ENCODE peak calls at places on chromosomes 13 and 19, in ten cellular contexts. One of them, this sample, is unnamed.

GRCh38 chr13:47233734-47234133 is 336.9 kb upstream of the HTR2A start:
- DNase-seq in choroid plexus epithelial cell: no peak
- DNase-seq in hepatocyte: no peak
- DNase-seq in PC-3: no peak
- DNase-seq in pulmonary artery endothelial cell: no peak
- DNase-seq in ELF-1: no peak
- DNase-seq in right atrium auricular region: no peak
- DNase-seq in activated CD4-positive, alpha-beta T cell treated with anti-CD3 and anti-CD28 coated beads, Interleukin-2, amount 10 ng/mL, durations not matched to agents 7 days and 5 days: no peak
- DNase-seq in amniotic epithelial cell: no peak
- DNase-seq in stimulated activated CD4-positive, alpha-beta T cell treated with anti-CD3 and anti-CD28 coated beads, Interleukin-4, amount 100 ng/mL, for 48 hours: no peak
- DNase-seq in this sample: no peak

GRCh38 chr19:48341006-48341405 is 15.7 kb downstream of the EMP3 start:
- DNase-seq in choroid plexus epithelial cell: peak
- DNase-seq in hepatocyte: no peak
- DNase-seq in PC-3: peak
- DNase-seq in pulmonary artery endothelial cell: no peak
- DNase-seq in ELF-1: no peak
- DNase-seq in right atrium auricular region: no peak
- DNase-seq in activated CD4-positive, alpha-beta T cell treated with anti-CD3 and anti-CD28 coated beads, Interleukin-2, amount 10 ng/mL, durations not matched to agents 7 days and 5 days: no peak
- DNase-seq in amniotic epithelial cell: peak
- DNase-seq in stimulated activated CD4-positive, alpha-beta T cell treated with anti-CD3 and anti-CD28 coated beads, Interleukin-4, amount 100 ng/mL, for 48 hours: no peak
- DNase-seq in this sample: no peak

GRCh38 chr19:2627855-2628254 is 74.6 kb downstream of the GNG7 start:
- DNase-seq in choroid plexus epithelial cell: no peak
- DNase-seq in hepatocyte: no peak
- DNase-seq in PC-3: peak
- DNase-seq in pulmonary artery endothelial cell: no peak
- DNase-seq in ELF-1: no peak
- DNase-seq in right atrium auricular region: no peak
- DNase-seq in activated CD4-positive, alpha-beta T cell treated with anti-CD3 and anti-CD28 coated beads, Interleukin-2, amount 10 ng/mL, durations not matched to agents 7 days and 5 days: no peak
- DNase-seq in amniotic epithelial cell: peak
- DNase-seq in stimulated activated CD4-positive, alpha-beta T cell treated with anti-CD3 and anti-CD28 coated beads, Interleukin-4, amount 100 ng/mL, for 48 hours: no peak
- DNase-seq in this sample: no peak

GRCh38 chr13:111550062-111550461 is 229.6 kb downstream of the TEX29 start:
- DNase-seq in choroid plexus epithelial cell: no peak
- DNase-seq in hepatocyte: no peak
- DNase-seq in PC-3: no peak
- DNase-seq in pulmonary artery endothelial cell: no peak
- DNase-seq in ELF-1: no peak
- DNase-seq in right atrium auricular region: no peak
- DNase-seq in activated CD4-positive, alpha-beta T cell treated with anti-CD3 and anti-CD28 coated beads, Interleukin-2, amount 10 ng/mL, durations not matched to agents 7 days and 5 days: no peak
- DNase-seq in amniotic epithelial cell: no peak
- DNase-seq in stimulated activated CD4-positive, alpha-beta T cell treated with anti-CD3 and anti-CD28 coated beads, Interleukin-4, amount 100 ng/mL, for 48 hours: no peak
- DNase-seq in this sample: no peak

GRCh38 chr13:109297628-109298027 is 488.8 kb downstream of the IRS2 start:
- DNase-seq in choroid plexus epithelial cell: peak
- DNase-seq in hepatocyte: no peak
- DNase-seq in PC-3: no peak
- DNase-seq in pulmonary artery endothelial cell: no peak
- DNase-seq in ELF-1: no peak
- DNase-seq in right atrium auricular region: no peak
- DNase-seq in activated CD4-positive, alpha-beta T cell treated with anti-CD3 and anti-CD28 coated beads, Interleukin-2, amount 10 ng/mL, durations not matched to agents 7 days and 5 days: no peak
- DNase-seq in amniotic epithelial cell: peak
- DNase-seq in stimulated activated CD4-positive, alpha-beta T cell treated with anti-CD3 and anti-CD28 coated beads, Interleukin-4, amount 100 ng/mL, for 48 hours: no peak
- DNase-seq in this sample: no peak

GRCh38 chr19:50500060-50500752 is 10.8 kb downstream of the JOSD2 start:
- DNase-seq in choroid plexus epithelial cell: no peak
- DNase-seq in hepatocyte: peak
- DNase-seq in PC-3: no peak
- DNase-seq in pulmonary artery endothelial cell: no peak
- DNase-seq in ELF-1: peak
- DNase-seq in right atrium auricular region: no peak
- DNase-seq in activated CD4-positive, alpha-beta T cell treated with anti-CD3 and anti-CD28 coated beads, Interleukin-2, amount 10 ng/mL, durations not matched to agents 7 days and 5 days: no peak
- DNase-seq in amniotic epithelial cell: no peak
- DNase-seq in stimulated activated CD4-positive, alpha-beta T cell treated with anti-CD3 and anti-CD28 coated beads, Interleukin-4, amount 100 ng/mL, for 48 hours: no peak
- DNase-seq in this sample: no peak

GRCh38 chr13:29758591-29759114 is 91.8 kb downstream of the UBL3 start:
- DNase-seq in choroid plexus epithelial cell: peak
- DNase-seq in hepatocyte: no peak
- DNase-seq in PC-3: peak
- DNase-seq in pulmonary artery endothelial cell: no peak
- DNase-seq in ELF-1: peak
- DNase-seq in right atrium auricular region: no peak
- DNase-seq in activated CD4-positive, alpha-beta T cell treated with anti-CD3 and anti-CD28 coated beads, Interleukin-2, amount 10 ng/mL, durations not matched to agents 7 days and 5 days: peak
- DNase-seq in amniotic epithelial cell: peak
- DNase-seq in stimulated activated CD4-positive, alpha-beta T cell treated with anti-CD3 and anti-CD28 coated beads, Interleukin-4, amount 100 ng/mL, for 48 hours: peak
- DNase-seq in this sample: no peak

GRCh38 chr13:64078480-64078936 is 2662.9 kb upstream of the PCDH20 start:
- DNase-seq in choroid plexus epithelial cell: no peak
- DNase-seq in hepatocyte: no peak
- DNase-seq in PC-3: no peak
- DNase-seq in pulmonary artery endothelial cell: no peak
- DNase-seq in ELF-1: no peak
- DNase-seq in right atrium auricular region: no peak
- DNase-seq in activated CD4-positive, alpha-beta T cell treated with anti-CD3 and anti-CD28 coated beads, Interleukin-2, amount 10 ng/mL, durations not matched to agents 7 days and 5 days: no peak
- DNase-seq in amniotic epithelial cell: no peak
- DNase-seq in stimulated activated CD4-positive, alpha-beta T cell treated with anti-CD3 and anti-CD28 coated beads, Interleukin-4, amount 100 ng/mL, for 48 hours: no peak
- DNase-seq in this sample: no peak

GRCh38 chr13:43572601-43573360 is 214.0 kb downstream of the ENOX1 start:
- DNase-seq in choroid plexus epithelial cell: no peak
- DNase-seq in hepatocyte: no peak
- DNase-seq in PC-3: peak
- DNase-seq in pulmonary artery endothelial cell: no peak
- DNase-seq in ELF-1: no peak
- DNase-seq in right atrium auricular region: no peak
- DNase-seq in activated CD4-positive, alpha-beta T cell treated with anti-CD3 and anti-CD28 coated beads, Interleukin-2, amount 10 ng/mL, durations not matched to agents 7 days and 5 days: no peak
- DNase-seq in amniotic epithelial cell: peak
- DNase-seq in stimulated activated CD4-positive, alpha-beta T cell treated with anti-CD3 and anti-CD28 coated beads, Interleukin-4, amount 100 ng/mL, for 48 hours: no peak
- DNase-seq in this sample: no peak

GRCh38 chr19:18915639-18916038 is 3.5 kb downstream of the COPE start:
- DNase-seq in choroid plexus epithelial cell: peak
- DNase-seq in hepatocyte: no peak
- DNase-seq in PC-3: peak
- DNase-seq in pulmonary artery endothelial cell: no peak
- DNase-seq in ELF-1: peak
- DNase-seq in right atrium auricular region: no peak
- DNase-seq in activated CD4-positive, alpha-beta T cell treated with anti-CD3 and anti-CD28 coated beads, Interleukin-2, amount 10 ng/mL, durations not matched to agents 7 days and 5 days: peak
- DNase-seq in amniotic epithelial cell: peak
- DNase-seq in stimulated activated CD4-positive, alpha-beta T cell treated with anti-CD3 and anti-CD28 coated beads, Interleukin-4, amount 100 ng/mL, for 48 hours: no peak
- DNase-seq in this sample: no peak

GRCh38 chr13:46303743-46304385 is 83.2 kb downstream of the RUBCNL start:
- DNase-seq in choroid plexus epithelial cell: no peak
- DNase-seq in hepatocyte: no peak
- DNase-seq in PC-3: no peak
- DNase-seq in pulmonary artery endothelial cell: no peak
- DNase-seq in ELF-1: no peak
- DNase-seq in right atrium auricular region: no peak
- DNase-seq in activated CD4-positive, alpha-beta T cell treated with anti-CD3 and anti-CD28 coated beads, Interleukin-2, amount 10 ng/mL, durations not matched to agents 7 days and 5 days: no peak
- DNase-seq in amniotic epithelial cell: no peak
- DNase-seq in stimulated activated CD4-positive, alpha-beta T cell treated with anti-CD3 and anti-CD28 coated beads, Interleukin-4, amount 100 ng/mL, for 48 hours: no peak
- DNase-seq in this sample: no peak

GRCh38 chr13:24185591-24186232 is 25.2 kb downstream of the SPATA13 start:
- DNase-seq in choroid plexus epithelial cell: peak
- DNase-seq in hepatocyte: no peak
- DNase-seq in PC-3: no peak
- DNase-seq in pulmonary artery endothelial cell: no peak
- DNase-seq in ELF-1: no peak
- DNase-seq in right atrium auricular region: no peak
- DNase-seq in activated CD4-positive, alpha-beta T cell treated with anti-CD3 and anti-CD28 coated beads, Interleukin-2, amount 10 ng/mL, durations not matched to agents 7 days and 5 days: no peak
- DNase-seq in amniotic epithelial cell: peak
- DNase-seq in stimulated activated CD4-positive, alpha-beta T cell treated with anti-CD3 and anti-CD28 coated beads, Interleukin-4, amount 100 ng/mL, for 48 hours: no peak
- DNase-seq in this sample: no peak

This sample was measured in vagina.